ENCODE peak calls at places on chromosomes 4 and X, in nine cellular contexts. B is A549, V is mammary epithelial cell, K is AG09319, I is DND-41, S is Caco-2, N is nephron progenitor cell, X is lower leg skin, O is transverse colon. G is an unnamed sample.
A peak's percentile ranks its signal among the peaks of the same experiment; 100 is the strongest.

GRCh38 chr4:116357758-116358157 is 727.6 kb downstream of the TRAM1L1 start:
- DNase-seq in S (no peak), O (peak; percentile 11), V (peak; percentile 63), B (no peak), N (no peak), K (no peak), I (peak; percentile 47), X (no peak), G (no peak)

GRCh38 chr4:77959566-77960338 is 97.1 kb downstream of the MRPL1 start:
- DNase-seq in O (no peak), N (peak; percentile 11), I (peak; percentile 9), X (no peak), K (peak; percentile 28), S (no peak), V (peak; percentile 25), B (peak; percentile 18), G (no peak)

GRCh38 chrX:97639526-97639925 is 755.8 kb downstream of the RPA4 start:
- DNase-seq in V (no peak), O (no peak), K (no peak), N (peak; percentile 8), X (no peak), B (no peak), S (no peak), I (peak; percentile 16), G (peak; percentile 10)

GRCh38 chrX:123590842-123591491 is 141.9 kb downstream of the THOC2 start:
- DNase-seq in B (no peak), S (no peak), O (no peak), X (no peak), I (no peak), V (peak; percentile 32), K (no peak), N (no peak), G (no peak)

GRCh38 chrX:68403060-68403459 is 30.2 kb downstream of the OPHN1 start:
- DNase-seq in N (no peak), K (no peak), V (no peak), B (no peak), O (no peak), X (no peak), I (no peak), S (no peak), G (no peak)

GRCh38 chr4:177879851-177880250 is 437.6 kb upstream of the AGA start:
- DNase-seq in S (no peak), B (peak; percentile 1), K (no peak), O (no peak), X (no peak), V (peak; percentile 5), N (no peak), I (peak; percentile 7), G (peak; percentile 3)

GRCh38 chr4:99087887-99088484 is 602 bp downstream of the ADH5 start:
- DNase-seq in K (peak; percentile 85), O (peak; percentile 69), V (peak; percentile 66), I (peak; percentile 47), N (no peak), S (peak; percentile 51), B (peak; percentile 32), X (peak; percentile 89), G (peak; percentile 45)

GRCh38 chrX:116961872-116962582 is 499.3 kb upstream of the CT83 start:
- DNase-seq in V (peak; percentile 1), B (no peak), N (peak; percentile 12), I (no peak), O (no peak), K (no peak), S (no peak), X (no peak), G (no peak)

GRCh38 chrX:57752866-57753265 is 72.8 kb upstream of the NLRP2B start:
- DNase-seq in I (peak; percentile 10), S (no peak), O (no peak), B (no peak), X (no peak), K (no peak), N (no peak), V (no peak), G (peak; percentile 2)

GRCh38 chr4:4849106-4849505 is 10.4 kb upstream of the MSX1 start:
- DNase-seq in S (no peak), O (no peak), I (no peak), N (no peak), K (no peak), X (no peak), V (no peak), B (no peak), G (no peak)

GRCh38 chr4:7192252-7193039 is at the start of gene SORCS2:
- DNase-seq in S (peak; percentile 62), I (no peak), O (peak; percentile 49), B (peak; percentile 42), X (no peak), V (no peak), K (no peak), N (peak; percentile 86), G (peak; percentile 50)

GRCh38 chr4:1010522-1011021 is 854 bp upstream of the FGFRL1 start:
- DNase-seq in N (no peak), I (no peak), O (peak; percentile 76), S (peak; percentile 62), K (peak; percentile 54), B (no peak), V (peak; percentile 93), X (peak; percentile 79), G (peak; percentile 89)

GRCh38 chr4:73222466-73223257 is 35.9 kb downstream of the ANKRD17 start:
- DNase-seq in B (peak; percentile 65), X (peak; percentile 74), K (peak; percentile 84), V (peak; percentile 90), S (peak; percentile 67), I (peak; percentile 79), N (peak; percentile 12), O (peak; percentile 46), G (peak; percentile 68)

GRCh38 chr4:68342139-68342538 is 7.8 kb downstream of the YTHDC1 start:
- DNase-seq in B (peak; percentile 8), O (no peak), I (no peak), N (no peak), X (no peak), K (no peak), V (peak; percentile 76), S (no peak), G (no peak)

GRCh38 chr4:123250843-123251242 is 145.8 kb upstream of the SPRY1 start:
- DNase-seq in S (no peak), N (no peak), B (no peak), X (peak; percentile 54), O (no peak), K (peak; percentile 24), V (peak; percentile 52), I (no peak), G (no peak)

DNA sequence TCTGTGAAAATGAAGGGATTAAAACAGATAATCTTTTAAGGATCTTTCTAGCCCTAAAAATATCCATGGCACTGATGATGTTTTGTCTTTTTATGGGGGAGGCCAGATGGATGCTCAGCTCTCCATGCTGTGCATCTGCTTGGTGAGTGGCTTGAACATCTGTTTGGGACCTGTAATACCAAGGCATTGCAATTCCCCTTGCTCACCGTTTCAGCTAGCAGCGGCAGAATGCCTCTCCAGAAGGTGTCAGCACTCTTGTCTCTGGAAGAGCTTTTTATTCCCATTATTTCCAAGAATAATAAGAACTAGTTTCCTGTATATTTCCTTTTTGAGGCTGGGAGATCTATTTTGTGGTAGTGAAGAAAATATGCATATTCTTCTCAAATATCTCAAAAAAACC is 151.9 kb upstream of the ANK2 start:
- DNase-seq in V (no peak), S (no peak), I (no peak), K (no peak), B (no peak), X (no peak), O (no peak), N (peak; percentile 21), G (no peak)
- TF ChIP-seq CTCF in V (no peak), S (no peak), I (no peak), K (no peak), B (no peak), X (no peak), O (no peak), N (no peak), G (no peak)

DNA sequence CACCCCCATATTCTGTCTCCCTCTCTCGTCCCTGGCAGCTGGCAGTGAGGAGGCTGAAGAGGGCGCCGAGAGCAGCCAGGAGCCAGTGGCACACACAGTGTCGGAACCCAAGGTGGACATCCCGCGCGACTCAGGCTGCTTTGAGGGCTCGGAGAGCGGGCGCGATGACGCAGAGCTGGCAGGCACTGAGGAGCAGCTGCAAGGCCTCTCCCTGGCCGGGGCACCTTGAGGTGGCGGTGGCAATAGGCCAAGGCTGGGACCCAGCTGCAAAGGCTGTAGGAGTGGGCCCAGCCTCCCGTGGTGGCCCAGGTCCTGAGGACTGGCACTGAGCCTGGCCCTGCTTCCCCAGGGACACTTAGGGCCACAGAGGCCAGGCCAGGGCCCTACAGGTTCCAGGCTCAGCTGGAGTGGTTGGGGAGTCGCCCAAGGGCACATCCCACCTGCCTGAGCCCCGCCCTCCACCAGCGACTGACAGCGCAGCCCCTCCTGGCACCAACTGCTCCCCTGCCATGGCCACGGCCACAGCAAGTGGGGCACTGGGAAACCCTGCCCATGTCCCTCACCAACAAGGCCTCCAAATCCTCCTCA is 13.9 kb downstream of the SASH3 start:
- DNase-seq in B (no peak), I (peak; percentile 29), N (no peak), O (no peak), V (no peak), X (no peak), S (no peak), K (no peak), G (no peak)
- TF ChIP-seq CTCF in B (no peak), I (peak; percentile 31), N (no peak), O (no peak), V (no peak), X (no peak), S (no peak), K (no peak), G (no peak)

GRCh38 chr4:54687887-54688841 is 30.4 kb downstream of the KIT start:
- DNase-seq in N (no peak), S (no peak), V (no peak), O (no peak), B (no peak), K (no peak), X (no peak), I (no peak), G (no peak)

GRCh38 chr4:54678826-54679225 is 21.1 kb downstream of the KIT start:
- DNase-seq in K (no peak), V (no peak), S (no peak), N (no peak), X (no peak), I (no peak), O (no peak), B (no peak), G (no peak)

GRCh38 chr4:54677853-54678650 is 20.3 kb downstream of the KIT start:
- DNase-seq in O (no peak), N (no peak), B (no peak), K (no peak), X (no peak), V (no peak), S (no peak), I (no peak), G (no peak)

GRCh38 chr4:54685810-54686209 is 28.1 kb downstream of the KIT start:
- DNase-seq in O (no peak), B (no peak), K (no peak), X (no peak), N (no peak), S (no peak), I (no peak), V (no peak), G (no peak)

GRCh38 chr4:54683616-54684346 is 26.0 kb downstream of the KIT start:
- DNase-seq in X (no peak), B (no peak), O (no peak), V (peak; percentile 56), S (no peak), I (peak; percentile 15), N (no peak), K (no peak), G (peak; percentile 73)
- TF ChIP-seq CTCF in X (no peak), B (peak; percentile 8), O (no peak), V (peak; percentile 83), S (no peak), I (peak; percentile 47), N (no peak), K (peak; percentile 14), G (peak; percentile 41)

GRCh38 chr4:88814043-88814617 is 116.5 kb upstream of the NAP1L5 start:
- DNase-seq in B (no peak), I (no peak), N (no peak), O (no peak), X (no peak), K (no peak), S (no peak), V (no peak), G (no peak)
- TF ChIP-seq CTCF in B (no peak), I (no peak), N (peak; percentile 12), O (no peak), X (no peak), K (no peak), S (no peak), V (no peak), G (no peak)

G was measured in activated CD8-positive, alpha-beta T cell treated with anti-CD3 and anti-CD28 coated beads for 36 hours.